ENCODE peak calls at places on chromosomes 13 and 19, in nine cellular contexts. A, P, R, I, B, Y, K, E and U are unnamed samples.

GRCh38 chr19:55005684-55006488 is 32.2 kb downstream of the GP6 start:
- DNase-seq in P (no peak), Y (peak), A (peak), E (peak), K (peak), I (no peak), B (peak), R (peak), U (no peak)

GRCh38 chr13:44884076-44884729 is 105.1 kb downstream of the NUFIP1 start:
- DNase-seq in Y (no peak), K (peak), A (no peak), B (no peak), E (no peak), I (peak), P (no peak), R (no peak), U (peak)

GRCh38 chr19:41993612-41994483 is at the start of gene ATP1A3:
- DNase-seq in E (peak), P (peak), Y (peak), B (peak), R (peak), A (peak), I (peak), K (peak), U (peak)

GRCh38 chr19:20066861-20067260 is 10.9 kb upstream of the ZNF90 start:
- DNase-seq in A (no peak), B (no peak), R (no peak), E (no peak), K (no peak), Y (no peak), I (no peak), P (no peak), U (no peak)

GRCh38 chr13:44063881-44064280 is 184.2 kb downstream of the LACC1 start:
- DNase-seq in P (no peak), E (no peak), R (no peak), B (no peak), K (no peak), Y (no peak), A (no peak), I (no peak), U (no peak)

GRCh38 chr13:18954254-18954653 is 227.4 kb downstream of the TUBA3C start:
- DNase-seq in R (no peak), P (no peak), I (no peak), Y (no peak), E (no peak), B (no peak), K (no peak), A (no peak), U (no peak)

GRCh38 chr13:24986826-24987225 is 109.1 kb upstream of the PABPC3 start:
- DNase-seq in I (no peak), Y (no peak), E (no peak), A (no peak), P (no peak), R (no peak), K (no peak), B (no peak), U (no peak)

GRCh38 chr13:99565478-99566124 is 64.3 kb downstream of the TM9SF2 start:
- DNase-seq in I (no peak), Y (no peak), B (no peak), K (no peak), P (no peak), E (no peak), A (no peak), R (no peak), U (no peak)

GRCh38 chr19:35032356-35032865 is 2.1 kb downstream of the SCN1B start:
- DNase-seq in B (no peak), E (no peak), Y (no peak), K (no peak), P (no peak), A (no peak), I (no peak), R (no peak), U (no peak)